ENCODE peak calls at places on chromosome 15, in eight cellular contexts. One of them, this sample, is unnamed.
A peak's percentile ranks its signal among the peaks of the same experiment; 100 is the strongest.

GRCh38 chr15:52383100-52383588 is 87.5 kb upstream of the MYO5C start:
- DNase-seq in SK-N-SH: no peak
- DNase-seq in neural progenitor cell: no peak
- DNase-seq in MM.1S: peak; percentile 28
- DNase-seq in hepatocyte: no peak
- DNase-seq in GM23338: no peak
- DNase-seq in HCT116: no peak
- DNase-seq in OCI-LY7: no peak
- DNase-seq in this sample: peak; percentile 50

GRCh38 chr15:75095594-75095993 is 72.2 kb downstream of the PPCDC start:
- DNase-seq in HCT116: no peak
- DNase-seq in OCI-LY7: no peak
- DNase-seq in MM.1S: no peak
- DNase-seq in SK-N-SH: no peak
- DNase-seq in GM23338: no peak
- DNase-seq in hepatocyte: no peak
- DNase-seq in neural progenitor cell: no peak
- DNase-seq in this sample: no peak

GRCh38 chr15:94924057-94924456 is 692.7 kb downstream of the MCTP2 start:
- DNase-seq in neural progenitor cell: no peak
- DNase-seq in hepatocyte: no peak
- DNase-seq in GM23338: no peak
- DNase-seq in OCI-LY7: no peak
- DNase-seq in HCT116: no peak
- DNase-seq in MM.1S: no peak
- DNase-seq in SK-N-SH: no peak
- DNase-seq in this sample: no peak

GRCh38 chr15:42035362-42035761 is 14.5 kb upstream of the PLA2G4E start:
- DNase-seq in GM23338: peak; percentile 53
- DNase-seq in neural progenitor cell: no peak
- DNase-seq in HCT116: no peak
- DNase-seq in MM.1S: peak; percentile 25
- DNase-seq in OCI-LY7: peak; percentile 73
- DNase-seq in hepatocyte: peak; percentile 28
- DNase-seq in SK-N-SH: no peak
- DNase-seq in this sample: peak; percentile 30

GRCh38 chr15:92810418-92811138 is 89.5 kb upstream of the CHD2 start:
- DNase-seq in OCI-LY7: peak; percentile 91
- DNase-seq in GM23338: peak; percentile 63
- DNase-seq in neural progenitor cell: peak; percentile 77
- DNase-seq in hepatocyte: peak; percentile 52
- DNase-seq in MM.1S: peak; percentile 85
- DNase-seq in HCT116: no peak
- DNase-seq in SK-N-SH: no peak
- DNase-seq in this sample: peak; percentile 12

GRCh38 chr15:23422946-23423708 is 23.9 kb downstream of the GOLGA6L2 start:
- DNase-seq in OCI-LY7: no peak
- DNase-seq in HCT116: no peak
- DNase-seq in hepatocyte: no peak
- DNase-seq in SK-N-SH: no peak
- DNase-seq in GM23338: no peak
- DNase-seq in MM.1S: no peak
- DNase-seq in neural progenitor cell: no peak
- DNase-seq in this sample: peak; percentile 28

GRCh38 chr15:66046751-66047150 is 177.5 kb downstream of the RAB11A start:
- DNase-seq in OCI-LY7: peak; percentile 14
- DNase-seq in HCT116: no peak
- DNase-seq in neural progenitor cell: no peak
- DNase-seq in GM23338: no peak
- DNase-seq in MM.1S: no peak
- DNase-seq in hepatocyte: no peak
- DNase-seq in SK-N-SH: peak; percentile 40
- DNase-seq in this sample: no peak

GRCh38 chr15:70853270-70853854 is 595 bp downstream of the LARP6 start:
- DNase-seq in SK-N-SH: peak; percentile 79
- DNase-seq in GM23338: peak; percentile 85
- DNase-seq in hepatocyte: peak; percentile 64
- DNase-seq in OCI-LY7: no peak
- DNase-seq in neural progenitor cell: peak; percentile 66
- DNase-seq in MM.1S: no peak
- DNase-seq in HCT116: no peak
- DNase-seq in this sample: peak; percentile 88

GRCh38 chr15:71472699-71473098 is 337.7 kb upstream of the NR2E3 start:
- DNase-seq in hepatocyte: no peak
- DNase-seq in HCT116: no peak
- DNase-seq in GM23338: no peak
- DNase-seq in neural progenitor cell: no peak
- DNase-seq in OCI-LY7: no peak
- DNase-seq in MM.1S: no peak
- DNase-seq in SK-N-SH: no peak
- DNase-seq in this sample: no peak

GRCh38 chr15:74514039-74514438 is 27.0 kb upstream of the ARID3B start:
- DNase-seq in HCT116: no peak
- DNase-seq in neural progenitor cell: no peak
- DNase-seq in MM.1S: no peak
- DNase-seq in OCI-LY7: no peak
- DNase-seq in hepatocyte: no peak
- DNase-seq in GM23338: no peak
- DNase-seq in SK-N-SH: no peak
- DNase-seq in this sample: no peak

GRCh38 chr15:62390793-62391543 is 225.9 kb upstream of the C2CD4B start:
- DNase-seq in MM.1S: peak; percentile 38
- DNase-seq in GM23338: peak; percentile 77
- DNase-seq in HCT116: no peak
- DNase-seq in neural progenitor cell: peak; percentile 82
- DNase-seq in OCI-LY7: peak; percentile 47
- DNase-seq in hepatocyte: peak; percentile 65
- DNase-seq in SK-N-SH: peak; percentile 76
- DNase-seq in this sample: peak; percentile 70

GRCh38 chr15:47505712-47506542 is 211.4 kb upstream of the SEMA6D start:
- DNase-seq in SK-N-SH: peak; percentile 25
- DNase-seq in HCT116: no peak
- DNase-seq in GM23338: no peak
- DNase-seq in OCI-LY7: no peak
- DNase-seq in neural progenitor cell: no peak
- DNase-seq in hepatocyte: peak; percentile 8
- DNase-seq in MM.1S: no peak
- DNase-seq in this sample: peak; percentile 37

GRCh38 chr15:75641176-75641498 is 1.1 kb upstream of the IMP3 start:
- DNase-seq in MM.1S: no peak
- DNase-seq in SK-N-SH: no peak
- DNase-seq in HCT116: no peak
- DNase-seq in neural progenitor cell: no peak
- DNase-seq in hepatocyte: no peak
- DNase-seq in OCI-LY7: no peak
- DNase-seq in GM23338: no peak
- DNase-seq in this sample: no peak

DNA sequence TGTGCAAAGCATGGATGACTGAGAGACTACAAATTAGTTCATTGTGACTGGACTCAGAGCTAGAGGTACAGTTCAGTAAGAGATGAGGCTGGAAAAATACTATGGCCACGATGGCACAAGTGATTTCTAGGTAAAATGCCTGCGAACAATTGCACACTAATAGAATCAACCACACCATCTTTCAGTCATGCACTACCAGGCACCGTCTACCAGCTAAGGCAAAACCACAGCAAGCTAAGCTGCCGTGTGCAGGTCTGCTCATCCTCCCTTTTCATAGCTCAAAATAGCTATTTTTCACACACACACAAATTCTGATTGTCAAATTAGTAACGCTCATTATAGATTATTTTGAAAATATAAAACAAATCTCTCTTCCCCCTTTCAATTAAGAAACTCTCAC is 16.7 kb upstream of the MEX3B start:
- DNase-seq in neural progenitor cell: no peak
- DNase-seq in HCT116: no peak
- DNase-seq in SK-N-SH: no peak
- DNase-seq in GM23338: no peak
- DNase-seq in MM.1S: no peak
- DNase-seq in OCI-LY7: no peak
- DNase-seq in hepatocyte: no peak
- DNase-seq in this sample: no peak
- H3K4me2 ChIP-seq in neural progenitor cell: peak overlapping the region; percentile 76
- H3K4me2 ChIP-seq in HCT116: no peak overlapping the region
- H3K4me2 ChIP-seq in SK-N-SH: no peak overlapping the region
- H3K4me2 ChIP-seq in GM23338: peak overlapping the region; percentile 83
- H3K4me2 ChIP-seq in MM.1S: no peak overlapping the region
- H3K4me2 ChIP-seq in OCI-LY7: no peak overlapping the region
- H3K4me2 ChIP-seq in hepatocyte: peak overlapping the region; percentile 56
- H3K4me2 ChIP-seq in this sample: no peak overlapping the region

DNA sequence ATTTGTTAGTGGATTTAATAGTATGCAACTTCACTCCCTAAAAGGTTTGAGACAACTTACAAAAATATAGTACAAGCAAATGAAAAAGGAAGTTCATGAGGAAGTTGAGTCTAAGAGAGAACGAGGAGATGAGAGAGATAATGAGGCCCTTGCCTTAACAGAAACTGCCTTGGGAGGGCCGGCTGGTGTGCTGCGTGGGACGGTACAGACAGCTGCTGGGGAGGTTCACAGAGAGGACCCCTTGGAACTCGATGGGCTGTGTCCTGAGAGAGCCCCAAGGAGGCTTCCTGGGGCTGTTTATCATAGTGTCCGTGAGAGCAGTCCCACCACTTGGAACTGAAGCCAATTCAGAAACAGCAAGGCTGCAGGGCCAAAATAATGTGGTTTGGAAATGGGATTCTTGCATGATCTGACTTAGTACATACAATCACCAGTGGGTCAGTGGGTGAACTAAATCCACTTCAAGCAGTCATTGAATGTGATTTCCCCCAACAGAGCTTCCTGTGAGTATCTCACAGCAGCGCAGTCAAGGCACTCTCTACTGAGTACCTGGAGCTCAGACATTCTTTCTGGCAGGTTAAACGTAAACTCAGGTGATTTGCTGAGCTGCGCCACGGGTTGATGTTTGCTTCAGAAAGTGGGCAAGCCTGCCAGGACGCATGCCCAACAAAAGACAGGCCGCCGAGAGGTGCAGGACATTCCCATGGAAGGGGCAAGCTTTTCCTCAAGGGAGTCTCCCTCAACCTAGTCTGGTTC is 90.8 kb downstream of the CRTC3 start:
- DNase-seq in GM23338: no peak
- DNase-seq in HCT116: no peak
- DNase-seq in hepatocyte: no peak
- DNase-seq in OCI-LY7: peak; percentile 72
- DNase-seq in SK-N-SH: no peak
- DNase-seq in MM.1S: no peak
- DNase-seq in neural progenitor cell: no peak
- DNase-seq in this sample: no peak
- TF ChIP-seq EZH2phosphoT487 in GM23338: no peak
- TF ChIP-seq EZH2phosphoT487 in HCT116: no peak
- TF ChIP-seq EZH2phosphoT487 in hepatocyte: no peak
- TF ChIP-seq EZH2phosphoT487 in OCI-LY7: no peak
- TF ChIP-seq EZH2phosphoT487 in SK-N-SH: no peak
- TF ChIP-seq EZH2phosphoT487 in MM.1S: no peak
- TF ChIP-seq EZH2phosphoT487 in neural progenitor cell: no peak
- TF ChIP-seq EZH2phosphoT487 in this sample: no peak

DNA sequence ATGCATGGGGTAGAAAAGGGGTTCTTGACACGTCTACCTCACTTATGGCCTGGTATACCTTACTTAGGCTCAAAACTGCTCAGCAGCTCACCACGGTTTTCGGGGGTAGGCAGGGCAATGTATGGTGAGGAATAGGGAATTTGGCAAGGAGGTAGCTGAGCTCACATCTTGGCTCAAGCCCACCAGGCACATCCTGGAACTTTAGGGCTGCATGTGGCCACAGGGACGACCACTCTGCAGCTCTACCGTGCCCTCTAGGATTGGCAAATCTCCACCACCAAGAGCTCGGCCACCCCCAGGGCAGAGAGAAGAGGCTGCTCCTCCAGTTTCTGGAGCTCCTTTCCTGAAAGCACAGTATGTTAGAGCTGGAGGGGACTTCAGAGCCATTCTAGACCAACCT is 69.7 kb downstream of the MRPL46 start:
- DNase-seq in HCT116: no peak
- DNase-seq in MM.1S: no peak
- DNase-seq in hepatocyte: no peak
- DNase-seq in OCI-LY7: no peak
- DNase-seq in GM23338: no peak
- DNase-seq in SK-N-SH: no peak
- DNase-seq in neural progenitor cell: no peak
- DNase-seq in this sample: no peak
- H3K4me1 ChIP-seq in HCT116: no peaks in the 10 kb centered on the region
- H3K4me1 ChIP-seq in MM.1S: peaks cover 12% of the 10 kb centered on the region
- H3K4me1 ChIP-seq in hepatocyte: peaks cover 26% of the 10 kb centered on the region
- H3K4me1 ChIP-seq in OCI-LY7: peaks cover 47% of the 10 kb centered on the region
- H3K4me1 ChIP-seq in GM23338: peaks cover 2% of the 10 kb centered on the region
- H3K4me1 ChIP-seq in SK-N-SH: no peaks in the 10 kb centered on the region
- H3K4me1 ChIP-seq in neural progenitor cell: peaks cover 24% of the 10 kb centered on the region
- H3K4me1 ChIP-seq in this sample: peaks cover 15% of the 10 kb centered on the region

GRCh38 chr15:101167791-101168462 is 83.9 kb downstream of the CHSY1 start:
- DNase-seq in GM23338: no peak
- DNase-seq in SK-N-SH: no peak
- DNase-seq in OCI-LY7: no peak
- DNase-seq in neural progenitor cell: no peak
- DNase-seq in HCT116: peak; percentile 31
- DNase-seq in hepatocyte: peak; percentile 50
- DNase-seq in MM.1S: no peak
- DNase-seq in this sample: peak; percentile 71
- H3K4me2 ChIP-seq in GM23338: no peak overlapping the region
- H3K4me2 ChIP-seq in SK-N-SH: no peak overlapping the region
- H3K4me2 ChIP-seq in OCI-LY7: no peak overlapping the region
- H3K4me2 ChIP-seq in neural progenitor cell: no peak overlapping the region
- H3K4me2 ChIP-seq in HCT116: peak overlapping the region; percentile 21
- H3K4me2 ChIP-seq in hepatocyte: peak overlapping the region; percentile 48
- H3K4me2 ChIP-seq in MM.1S: no peak overlapping the region
- H3K4me2 ChIP-seq in this sample: no peak overlapping the region

GRCh38 chr15:78243491-78243941 is 9.2 kb upstream of the ACSBG1 start:
- DNase-seq in OCI-LY7: no peak
- DNase-seq in SK-N-SH: peak; percentile 66
- DNase-seq in hepatocyte: no peak
- DNase-seq in GM23338: peak; percentile 87
- DNase-seq in neural progenitor cell: peak; percentile 56
- DNase-seq in MM.1S: no peak
- DNase-seq in HCT116: no peak
- DNase-seq in this sample: peak; percentile 15
- TF ChIP-seq EZH2phosphoT487 in OCI-LY7: no peak
- TF ChIP-seq EZH2phosphoT487 in SK-N-SH: no peak
- TF ChIP-seq EZH2phosphoT487 in hepatocyte: no peak
- TF ChIP-seq EZH2phosphoT487 in GM23338: no peak
- TF ChIP-seq EZH2phosphoT487 in neural progenitor cell: no peak
- TF ChIP-seq EZH2phosphoT487 in MM.1S: no peak
- TF ChIP-seq EZH2phosphoT487 in HCT116: no peak
- TF ChIP-seq EZH2phosphoT487 in this sample: no peak

DNA sequence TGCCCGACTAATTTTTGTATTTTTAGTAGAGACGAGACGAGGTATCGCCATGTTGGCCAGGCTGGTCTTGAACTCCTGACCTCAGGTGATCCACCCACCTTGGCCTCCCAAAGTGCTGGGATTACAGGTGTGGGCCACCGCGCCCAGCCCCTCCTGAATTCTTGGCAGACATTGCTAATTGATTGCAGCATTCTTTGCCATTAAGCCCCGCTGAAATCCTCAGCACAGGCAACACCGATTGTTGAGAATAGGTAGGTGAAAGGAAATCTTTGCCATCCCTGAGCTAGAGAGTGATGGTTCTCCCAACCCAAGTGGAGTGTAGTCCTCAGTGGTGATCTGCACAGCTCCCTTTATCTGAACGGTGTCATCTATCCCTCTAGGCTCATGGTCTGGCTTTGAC is 1.6 kb downstream of the MAN2A2 start:
- DNase-seq in MM.1S: no peak
- DNase-seq in GM23338: no peak
- DNase-seq in HCT116: no peak
- DNase-seq in SK-N-SH: no peak
- DNase-seq in neural progenitor cell: no peak
- DNase-seq in OCI-LY7: no peak
- DNase-seq in hepatocyte: no peak
- DNase-seq in this sample: no peak
- H3K4me1 ChIP-seq in MM.1S: peaks cover 5% of the 10 kb centered on the region
- H3K4me1 ChIP-seq in GM23338: peaks cover 18% of the 10 kb centered on the region
- H3K4me1 ChIP-seq in HCT116: peaks cover 20% of the 10 kb centered on the region
- H3K4me1 ChIP-seq in SK-N-SH: peaks cover 3% of the 10 kb centered on the region
- H3K4me1 ChIP-seq in neural progenitor cell: peaks cover 16% of the 10 kb centered on the region
- H3K4me1 ChIP-seq in OCI-LY7: peaks cover 22% of the 10 kb centered on the region
- H3K4me1 ChIP-seq in hepatocyte: peaks cover 13% of the 10 kb centered on the region
- H3K4me1 ChIP-seq in this sample: peaks cover 6% of the 10 kb centered on the region

This sample was measured in GM23248.